ENCODE peak calls at places on chromosomes 11 and 22, in seven cellular contexts. Z, K, R, I, X, N and Q are unnamed samples.

GRCh38 chr11:69138265-69138664 is 17.5 kb upstream of the SMIM38 start:
- DNase-seq in X (peak), N (no peak), I (no peak), K (no peak), Z (peak), R (peak), Q (no peak)

GRCh38 chr11:97136067-97136466 is 746.3 kb downstream of the JRKL start:
- DNase-seq in I (no peak), X (no peak), K (no peak), Z (no peak), N (no peak), R (no peak), Q (no peak)

GRCh38 chr11:14513800-14514199 is 6.4 kb downstream of the PSMA1 start:
- DNase-seq in N (no peak), K (no peak), I (no peak), Z (no peak), X (no peak), R (no peak), Q (no peak)

GRCh38 chr11:8207080-8208000 is 38.5 kb upstream of the RIC3 start:
- DNase-seq in K (no peak), X (no peak), I (no peak), N (no peak), Z (peak), R (no peak), Q (peak)

GRCh38 chr11:2891901-2892214 is 6.3 kb upstream of the CDKN1C start:
- DNase-seq in Z (peak), X (no peak), K (no peak), N (no peak), R (no peak), I (no peak), Q (no peak)

GRCh38 chr11:8222820-8223512 is 40.7 kb downstream of the LMO1 start:
- DNase-seq in R (no peak), Z (no peak), N (no peak), I (peak), K (no peak), X (peak), Q (no peak)

GRCh38 chr22:45775569-45776312 is 104.1 kb downstream of the ATXN10 start:
- DNase-seq in K (no peak), Z (no peak), N (no peak), I (no peak), R (no peak), X (no peak), Q (no peak)

GRCh38 chr11:67312187-67313021 is 9.1 kb downstream of the SSH3 start:
- DNase-seq in I (peak), R (no peak), N (peak), K (no peak), Z (peak), X (peak), Q (peak)

GRCh38 chr11:75428301-75428724 is 4.7 kb downstream of the KLHL35 start:
- DNase-seq in R (no peak), I (peak), Z (peak), K (peak), X (peak), N (peak), Q (peak)

GRCh38 chr11:3159296-3160190 is 5.6 kb downstream of the OSBPL5 start:
- DNase-seq in X (peak), N (peak), R (no peak), K (no peak), Z (peak), I (no peak), Q (peak)

GRCh38 chr11:114296979-114297372 is 777 bp downstream of the NNMT start:
- DNase-seq in X (no peak), I (no peak), Z (no peak), N (no peak), R (no peak), K (no peak), Q (no peak)

GRCh38 chr22:27537481-27537891 is 264.1 kb downstream of the MN1 start:
- DNase-seq in R (no peak), Z (no peak), X (peak), I (no peak), K (no peak), N (no peak), Q (no peak)

DNA sequence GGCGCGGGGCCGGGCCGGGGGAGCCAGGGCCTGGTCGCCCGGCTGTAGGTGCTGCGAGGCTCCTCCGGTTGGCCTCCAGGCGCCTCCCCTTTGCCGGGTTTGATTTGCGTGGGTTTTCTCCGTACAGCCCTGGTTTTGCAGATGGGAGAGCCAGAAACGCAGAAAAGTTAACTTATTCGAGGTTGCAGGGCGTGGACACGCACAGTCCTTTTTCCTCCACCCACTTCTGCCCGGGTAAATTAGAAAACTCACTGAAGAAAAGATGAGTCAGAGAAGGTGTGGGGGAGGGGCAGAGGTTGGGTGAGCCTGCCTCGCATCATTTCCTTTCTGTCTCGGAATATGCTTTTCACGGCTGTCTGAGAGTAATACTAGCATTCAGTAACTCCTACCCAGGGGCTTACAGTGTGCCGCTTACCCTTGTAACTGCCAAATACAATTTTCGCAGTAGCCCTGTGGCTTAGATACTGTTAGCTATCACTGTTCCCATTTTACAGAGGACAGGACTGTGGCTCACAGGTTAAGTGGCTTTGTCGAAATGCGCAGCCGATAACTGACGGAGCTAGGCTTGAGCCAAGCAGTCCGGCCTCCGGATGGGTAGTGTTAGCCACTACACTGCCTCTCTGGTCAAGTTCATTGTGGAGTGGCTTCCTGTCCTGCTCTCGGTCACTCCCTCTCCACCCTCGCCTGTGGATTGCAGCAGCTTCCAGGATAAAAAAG is 811 bp downstream of the FADD start:
- DNase-seq in N (peak), I (peak), Z (peak), X (peak), R (no peak), K (no peak), Q (peak)
- TF ChIP-seq POLR2A in N (no peak), I (no peak), Z (no peak), X (peak), R (no peak), K (no peak), Q (no peak)

DNA sequence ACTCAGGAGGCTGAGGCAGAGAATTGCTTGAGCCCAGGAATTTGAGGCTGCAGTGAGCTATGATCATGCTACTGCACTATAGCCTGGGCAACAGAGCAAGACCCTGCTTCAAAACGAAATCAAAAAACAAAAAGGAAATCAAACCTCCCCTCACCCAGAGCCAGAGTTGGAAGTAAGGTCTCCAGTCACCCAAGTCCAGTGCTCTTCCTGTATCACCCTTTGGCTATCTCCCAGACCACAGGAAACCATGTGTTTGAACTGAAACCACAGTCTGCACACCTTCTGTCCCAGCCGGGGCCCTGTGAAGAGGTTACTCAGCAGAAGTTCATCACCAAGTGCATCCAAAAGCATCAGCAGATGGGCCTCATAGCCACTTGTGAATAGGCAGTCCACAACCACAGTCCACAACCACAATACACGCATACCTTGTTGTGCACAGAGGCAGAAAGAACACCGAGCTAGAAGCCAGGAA is 4.6 kb downstream of the MYH9 start:
- DNase-seq in K (peak), I (peak), Z (peak), N (peak), X (peak), R (no peak), Q (no peak)
- TF ChIP-seq POLR2A in K (peak), I (no peak), Z (no peak), N (no peak), X (no peak), R (no peak), Q (no peak)

GRCh38 chr22:23786752-23787599 is at the start of gene SMARCB1:
- DNase-seq in Z (peak), I (peak), N (peak), R (peak), X (peak), K (peak), Q (peak)
- TF ChIP-seq POLR2A in Z (no peak), I (no peak), N (peak), R (no peak), X (peak), K (peak), Q (no peak)

GRCh38 chr11:65382804-65383368 is 440 bp upstream of the SLC25A45 start:
- DNase-seq in I (no peak), X (peak), R (no peak), N (peak), Z (peak), K (no peak), Q (no peak)
- TF ChIP-seq POLR2A in I (no peak), X (no peak), R (no peak), N (no peak), Z (no peak), K (no peak), Q (no peak)

DNA sequence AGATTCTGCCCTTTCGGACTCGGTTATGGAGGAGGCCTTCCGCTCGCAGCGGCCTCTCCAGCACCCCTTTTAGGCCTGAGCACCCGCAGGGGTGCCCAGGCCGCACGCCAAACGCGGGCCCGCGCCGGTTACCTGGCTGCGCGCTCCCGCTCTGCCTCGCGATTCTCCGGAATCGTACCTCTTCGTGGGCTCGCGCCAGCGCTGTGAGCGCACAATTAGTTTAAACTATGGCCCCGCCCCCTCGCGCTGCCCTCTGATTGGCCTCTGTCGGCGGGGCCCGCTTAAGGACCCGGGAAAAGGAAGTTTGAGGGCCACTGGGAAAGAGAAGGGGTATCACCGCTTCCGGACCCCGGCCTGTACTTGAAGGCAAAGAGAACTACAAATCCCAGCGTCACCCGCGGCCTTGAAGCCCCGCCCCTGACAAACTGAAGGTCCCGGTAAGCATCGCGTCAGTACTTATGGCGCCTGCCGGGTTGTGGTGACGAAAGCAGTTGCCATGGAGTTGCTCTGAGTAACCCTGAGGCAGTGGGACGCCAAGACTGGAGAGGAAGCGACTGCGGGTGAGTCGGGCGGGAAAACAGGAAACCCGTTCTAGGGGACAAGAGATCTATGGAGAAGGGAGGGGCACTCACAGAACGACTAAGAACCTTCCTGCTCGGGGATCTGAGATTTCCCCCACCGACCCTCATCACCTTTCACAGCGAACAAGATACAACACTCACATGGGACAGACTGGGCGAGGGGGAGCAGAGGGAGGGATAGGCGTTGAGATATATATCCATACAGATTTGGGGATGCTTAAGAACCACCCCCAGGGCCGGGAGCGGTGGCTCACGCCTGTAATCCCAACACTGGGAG is at the start of the genes LRRC51 and NUMA1:
- DNase-seq in R (peak), K (peak), N (peak), X (peak), Z (peak), I (peak), Q (peak)
- TF ChIP-seq POLR2A in R (peak), K (peak), N (peak), X (peak), Z (no peak), I (peak), Q (peak)